ENCODE peak calls at places on chromosomes 13 and 19, in four cellular contexts. S is K562, W is HL-60, T is GM12878. O is an unnamed sample.

GRCh38 chr19:17751103-17751911 is at the start of gene FCHO1:
- DNase-seq in S (peak; percentile 79), W (peak; percentile 93), T (peak; percentile 87), O (peak; percentile 62)

GRCh38 chr19:2271516-2272103 is 10.4 kb downstream of the PEAK3 start:
- DNase-seq in S (no peak), W (peak; percentile 41), T (no peak), O (no peak)

GRCh38 chr13:46756977-46757376 is 40.0 kb downstream of the ESD start:
- DNase-seq in S (no peak), W (no peak), T (no peak), O (no peak)

GRCh38 chr13:94858856-94859811 is 146.8 kb upstream of the SOX21 start:
- DNase-seq in S (no peak), W (peak; percentile 52), T (no peak), O (no peak)

GRCh38 chr13:79810671-79811070 is 329.7 kb downstream of the NDFIP2 start:
- DNase-seq in S (no peak), W (no peak), T (no peak), O (no peak)

GRCh38 chr19:15944401-15944800 is 4.4 kb upstream of the OR10H4 start:
- DNase-seq in S (no peak), W (no peak), T (no peak), O (no peak)

GRCh38 chr19:10089801-10090375 is 3.8 kb downstream of the SHFL start:
- DNase-seq in S (peak; percentile 4), W (no peak), T (no peak), O (no peak)

GRCh38 chr13:112894673-112895481 is 74.1 kb upstream of the MCF2L start:
- DNase-seq in S (no peak), W (no peak), T (no peak), O (no peak)

GRCh38 chr19:1081301-1082164 is 13.6 kb downstream of the POLR2E start:
- DNase-seq in S (no peak), W (no peak), T (no peak), O (no peak)

GRCh38 chr19:36638862-36639510 is 27.7 kb downstream of the ZNF461 start:
- DNase-seq in S (no peak), W (no peak), T (no peak), O (no peak)

GRCh38 chr19:9785367-9786331 is 17.1 kb upstream of the ZNF846 start:
- DNase-seq in S (peak; percentile 96), W (peak; percentile 60), T (peak; percentile 67), O (peak; percentile 85)

GRCh38 chr13:24982333-24982999 is 113.5 kb upstream of the PABPC3 start:
- DNase-seq in S (no peak), W (peak; percentile 29), T (no peak), O (no peak)

GRCh38 chr13:110421061-110421460 is 114.0 kb downstream of the COL4A2 start:
- DNase-seq in S (no peak), W (no peak), T (no peak), O (no peak)

GRCh38 chr19:3096902-3097326 is 2.8 kb downstream of the GNA11 start:
- DNase-seq in S (no peak), W (no peak), T (no peak), O (no peak)

GRCh38 chr13:24997367-24997967 is 98.5 kb upstream of the PABPC3 start:
- DNase-seq in S (peak; percentile 17), W (peak; percentile 34), T (no peak), O (no peak)

GRCh38 chr19:12749938-12750521 is 1.6 kb upstream of the BEST2 start:
- DNase-seq in S (no peak), W (no peak), T (no peak), O (no peak)

GRCh38 chr13:24528816-24529398 is 16.3 kb upstream of the PARP4 start:
- DNase-seq in S (no peak), W (no peak), T (no peak), O (no peak)

GRCh38 chr13:61136101-61136500 is 279.5 kb downstream of the PCDH20 start:
- DNase-seq in S (no peak), W (no peak), T (no peak), O (no peak)

GRCh38 chr13:106498571-106498970 is 36.9 kb downstream of the EFNB2 start:
- DNase-seq in S (no peak), W (peak; percentile 46), T (no peak), O (no peak)

GRCh38 chr13:79481685-79482052 is 714 bp downstream of the NDFIP2 start:
- DNase-seq in S (peak; percentile 13), W (peak; percentile 18), T (no peak), O (no peak)

GRCh38 chr19:53912653-53913052 is 3.6 kb downstream of the CACNG7 start:
- DNase-seq in S (peak; percentile 70), W (no peak), T (no peak), O (no peak)

GRCh38 chr13:110005563-110005962 is 219.2 kb upstream of the IRS2 start:
- DNase-seq in S (no peak), W (no peak), T (no peak), O (no peak)

GRCh38 chr13:110347535-110348308 is 40.6 kb downstream of the COL4A2 start:
- DNase-seq in S (no peak), W (no peak), T (no peak), O (no peak)

GRCh38 chr19:47405854-47406417 is 13.4 kb downstream of the MEIS3 start:
- DNase-seq in S (no peak), W (no peak), T (no peak), O (no peak)

GRCh38 chr19:23470873-23471555 is 75.7 kb upstream of the ZNF91 start:
- DNase-seq in S (no peak), W (no peak), T (no peak), O (no peak)

GRCh38 chr19:1102407-1103106 is 1.2 kb upstream of the GPX4 start:
- DNase-seq in S (no peak), W (no peak), T (peak; percentile 93), O (no peak)

GRCh38 chr13:94454334-94454733 is 25.1 kb downstream of the DCT start:
- DNase-seq in S (no peak), W (no peak), T (no peak), O (no peak)

GRCh38 chr19:31152906-31153305 is 196.3 kb downstream of the TSHZ3 start:
- DNase-seq in S (no peak), W (no peak), T (no peak), O (no peak)

GRCh38 chr13:98217597-98217996 is 40.5 kb upstream of the RNF113B start:
- DNase-seq in S (no peak), W (no peak), T (no peak), O (no peak)

GRCh38 chr13:75978815-75979214 is 342.7 kb downstream of the LMO7 start:
- DNase-seq in S (no peak), W (no peak), T (no peak), O (no peak)
- TF ChIP-seq POLR2AphosphoS5 in S (no peak), W (no peak), T (no peak), O (no peak)

GRCh38 chr13:32594339-32594738 is 8.1 kb downstream of the PDS5B start:
- DNase-seq in S (no peak), W (no peak), T (no peak), O (no peak)

GRCh38 chr13:32592082-32592481 is 5.8 kb downstream of the PDS5B start:
- DNase-seq in S (no peak), W (no peak), T (no peak), O (no peak)

GRCh38 chr13:32600891-32601290 is 14.6 kb downstream of the PDS5B start:
- DNase-seq in S (no peak), W (peak; percentile 13), T (no peak), O (no peak)

GRCh38 chr13:32595306-32595705 is 9.1 kb downstream of the PDS5B start:
- DNase-seq in S (no peak), W (no peak), T (no peak), O (no peak)
- TF ChIP-seq SPI1 in S (no peak), W (no peak), T (no peak), O (no peak)

GRCh38 chr19:51799311-51799997 is 4.5 kb downstream of the FPR3 start:
- DNase-seq in S (peak; percentile 59), W (no peak), T (no peak), O (no peak)
- TF ChIP-seq POLR2AphosphoS5 in S (peak; percentile 23), W (no peak), T (no peak), O (no peak)

GRCh38 chr13:39201075-39201630 is 162.9 kb downstream of the NHLRC3 start:
- DNase-seq in S (no peak), W (no peak), T (no peak), O (no peak)
- TF ChIP-seq SPI1 in S (no peak), W (no peak), T (no peak), O (no peak)

GRCh38 chr19:6832412-6832811 is 55.0 kb upstream of the ADGRE1 start:
- DNase-seq in S (no peak), W (no peak), T (no peak), O (no peak)

GRCh38 chr19:6835501-6835900 is 51.9 kb upstream of the ADGRE1 start:
- DNase-seq in S (no peak), W (no peak), T (no peak), O (no peak)

GRCh38 chr19:6837525-6837924 is 49.9 kb upstream of the ADGRE1 start:
- DNase-seq in S (no peak), W (no peak), T (no peak), O (no peak)

GRCh38 chr19:6834433-6834832 is 52.9 kb upstream of the ADGRE1 start:
- DNase-seq in S (no peak), W (no peak), T (no peak), O (no peak)

GRCh38 chr19:6833166-6833790 is 54.1 kb upstream of the ADGRE1 start:
- DNase-seq in S (no peak), W (no peak), T (no peak), O (no peak)
- TF ChIP-seq POLR2AphosphoS5 in S (no peak), W (no peak), T (no peak), O (no peak)

DNA sequence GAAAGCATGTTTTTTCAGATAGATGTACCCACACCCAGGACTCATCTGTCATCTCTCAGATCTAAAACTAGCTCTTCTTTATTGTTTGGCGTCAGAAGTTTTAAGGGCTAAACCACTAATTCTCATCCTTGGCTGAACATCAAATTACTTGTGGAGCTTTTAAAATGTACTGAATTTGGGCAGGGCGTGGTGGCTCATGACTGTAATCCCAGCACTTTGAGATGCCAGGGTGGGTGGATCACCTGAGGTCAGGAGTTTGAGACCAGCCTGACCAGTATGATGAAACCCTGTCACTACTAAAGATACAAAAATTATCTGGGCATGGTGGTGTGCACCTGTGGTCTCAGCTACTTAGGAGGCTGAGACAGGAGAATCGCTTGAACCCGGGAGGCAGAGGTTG is 47.4 kb downstream of the RCBTB2 start:
- DNase-seq in S (no peak), W (no peak), T (no peak), O (no peak)
- TF ChIP-seq SPI1 in S (no peak), W (no peak), T (no peak), O (no peak)

GRCh38 chr13:114142640-114143490 is 10.4 kb upstream of the RASA3 start:
- DNase-seq in S (peak; percentile 30), W (peak; percentile 50), T (no peak), O (no peak)
- TF ChIP-seq POLR2AphosphoS5 in S (no peak), W (no peak), T (no peak), O (no peak)

GRCh38 chr19:34353546-34353945 is 11.4 kb upstream of the GPI start:
- DNase-seq in S (no peak), W (no peak), T (no peak), O (no peak)

GRCh38 chr19:34348899-34349487 is 16.0 kb upstream of the GPI start:
- DNase-seq in S (no peak), W (no peak), T (no peak), O (no peak)

GRCh38 chr19:34347561-34348165 is 17.3 kb upstream of the GPI start:
- DNase-seq in S (no peak), W (no peak), T (no peak), O (no peak)

GRCh38 chr19:34351382-34351802 is 13.6 kb upstream of the GPI start:
- DNase-seq in S (no peak), W (no peak), T (peak; percentile 25), O (no peak)

GRCh38 chr19:34350161-34350561 is 14.8 kb upstream of the GPI start:
- DNase-seq in S (no peak), W (no peak), T (no peak), O (peak; percentile 35)
- TF ChIP-seq SPI1 in S (no peak), W (no peak), T (no peak), O (no peak)